ENCODE peak calls at places on chromosomes 2 and 18, in seven cellular contexts. Z, V, T, Q, D, G and X are unnamed samples.

GRCh38 chr18:78768655-78769501 is 210.7 kb upstream of the SALL3 start:
- DNase-seq in Z (no peak), V (no peak), T (no peak), Q (no peak), D (no peak), G (peak; percentile 44), X (no peak)

GRCh38 chr2:217326238-217327022 is 466.6 kb upstream of the TNP1 start:
- DNase-seq in Z (no peak), V (no peak), T (no peak), Q (no peak), D (no peak), G (no peak), X (no peak)

GRCh38 chr2:233235977-233236376 is 15.5 kb upstream of the ATG16L1 start:
- DNase-seq in Z (no peak), V (no peak), T (no peak), Q (no peak), D (no peak), G (no peak), X (no peak)

GRCh38 chr2:30765226-30765625 is 42.0 kb downstream of the CAPN13 start:
- DNase-seq in Z (no peak), V (no peak), T (no peak), Q (no peak), D (no peak), G (no peak), X (no peak)

GRCh38 chr2:157486596-157487270 is 42.8 kb upstream of the CYTIP start:
- DNase-seq in Z (no peak), V (no peak), T (no peak), Q (no peak), D (no peak), G (no peak), X (no peak)

GRCh38 chr2:101327863-101328394 is 19.4 kb upstream of the RNF149 start:
- DNase-seq in Z (peak; percentile 71), V (no peak), T (no peak), Q (no peak), D (no peak), G (no peak), X (no peak)

GRCh38 chr2:221371347-221371746 is 200.8 kb downstream of the EPHA4 start:
- DNase-seq in Z (no peak), V (no peak), T (no peak), Q (no peak), D (no peak), G (no peak), X (no peak)

GRCh38 chr2:240919161-240919781 is 13.1 kb downstream of the CROCC2 start:
- DNase-seq in Z (no peak), V (peak; percentile 0), T (peak; percentile 11), Q (no peak), D (no peak), G (no peak), X (no peak)

GRCh38 chr2:182716665-182716990 is 571 bp downstream of the DNAJC10 start:
- DNase-seq in Z (peak; percentile 46), V (peak; percentile 19), T (no peak), Q (peak; percentile 2), D (no peak), G (no peak), X (no peak)

GRCh38 chr2:105655244-105655643 is 89.5 kb upstream of the NCK2 start:
- DNase-seq in Z (no peak), V (no peak), T (no peak), Q (no peak), D (peak; percentile 58), G (no peak), X (no peak)

GRCh38 chr18:48623468-48624220 is 84.8 kb downstream of the CTIF start:
- DNase-seq in Z (peak; percentile 25), V (no peak), T (no peak), Q (no peak), D (no peak), G (no peak), X (no peak)

GRCh38 chr18:35193313-35193712 is 47.5 kb upstream of the ZNF397 start:
- DNase-seq in Z (no peak), V (no peak), T (no peak), Q (no peak), D (peak; percentile 5), G (peak; percentile 82), X (no peak)

GRCh38 chr2:120605231-120605935 is 130.3 kb upstream of the GLI2 start:
- DNase-seq in Z (no peak), V (no peak), T (no peak), Q (no peak), D (no peak), G (no peak), X (no peak)

GRCh38 chr2:102070058-102070642 is 72.4 kb upstream of the IL1R1 start:
- DNase-seq in Z (no peak), V (no peak), T (no peak), Q (peak; percentile 86), D (peak; percentile 85), G (no peak), X (no peak)

GRCh38 chr2:46643493-46643892 is 164.1 kb downstream of the TMEM247 start:
- DNase-seq in Z (no peak), V (no peak), T (no peak), Q (no peak), D (peak; percentile 13), G (no peak), X (no peak)